ENCODE peak calls at places on chromosomes 3 and 15, in ten cellular contexts. U is Calu3; P is activated effector memory CD4-positive, alpha-beta T cell treated with Interleukin-2 at 50 U/mL for 16 hours; J is NCI-H748 treated with DMSO at 0.1 percent for 48 hours; C is GM06990; X is progenitor cell of endocrine pancreas; Q is GF-D8; Z is endothelial cell; E is tibial nerve; H is AG08396. K is an unnamed sample.

GRCh38 chr3:69777582-69777967 is 38.3 kb downstream of the MITF start:
- DNase-seq in H (no peak), U (no peak), Z (no peak), C (no peak), Q (no peak), X (no peak), E (no peak), P (no peak), J (no peak), K (no peak)

GRCh38 chr15:77107068-77107467 is 36.2 kb upstream of the TSPAN3 start:
- DNase-seq in C (no peak), P (no peak), H (no peak), X (no peak), E (peak), J (no peak), Q (peak), Z (no peak), U (no peak), K (no peak)

GRCh38 chr3:100413619-100414018 is 12.3 kb downstream of the LNP1 start:
- DNase-seq in E (no peak), P (no peak), X (no peak), Z (no peak), U (no peak), J (no peak), Q (no peak), H (no peak), C (no peak), K (no peak)

GRCh38 chr3:14758893-14759292 is 59.9 kb upstream of the FGD5 start:
- DNase-seq in U (no peak), X (no peak), J (no peak), C (no peak), P (no peak), E (no peak), Z (no peak), Q (no peak), H (no peak), K (no peak)

GRCh38 chr3:172840913-172841312 is 90.4 kb downstream of the ECT2 start:
- DNase-seq in H (no peak), U (no peak), C (no peak), P (no peak), Q (no peak), X (no peak), Z (no peak), J (no peak), E (no peak), K (no peak)

GRCh38 chr3:52754373-52754772 is 16.4 kb downstream of the NEK4 start:
- DNase-seq in Q (no peak), J (no peak), P (no peak), X (no peak), U (no peak), C (no peak), Z (no peak), E (no peak), H (no peak), K (no peak)

GRCh38 chr15:51171578-51171932 is 76.8 kb upstream of the TNFAIP8L3 start:
- DNase-seq in H (no peak), Z (no peak), C (no peak), U (no peak), Q (no peak), P (no peak), J (no peak), X (no peak), E (no peak), K (no peak)

GRCh38 chr3:139173372-139174108 is 128.8 kb upstream of the PRR23C start:
- DNase-seq in P (no peak), Z (no peak), H (peak), X (no peak), E (no peak), J (no peak), Q (no peak), C (no peak), U (peak), K (no peak)

GRCh38 chr15:90436952-90437351 is 48.9 kb downstream of the IQGAP1 start:
- DNase-seq in U (no peak), X (no peak), P (no peak), C (no peak), H (no peak), E (no peak), Z (no peak), Q (no peak), J (no peak), K (no peak)

GRCh38 chr3:3087279-3087678 is 22.9 kb downstream of the IL5RA start:
- DNase-seq in U (no peak), Z (no peak), C (no peak), P (no peak), H (no peak), X (no peak), Q (no peak), E (no peak), J (no peak), K (no peak)

GRCh38 chr15:54502416-54503075 is 524.3 kb downstream of the UNC13C start:
- DNase-seq in Q (no peak), Z (no peak), E (no peak), X (no peak), U (no peak), P (no peak), J (no peak), C (no peak), H (no peak), K (no peak)

GRCh38 chr3:53850895-53851294 is 4.5 kb downstream of the IL17RB start:
- DNase-seq in Z (no peak), Q (no peak), E (peak), P (no peak), X (no peak), H (no peak), U (no peak), C (no peak), J (no peak), K (no peak)

GRCh38 chr3:172070269-172070668 is 30.9 kb downstream of the FNDC3B start:
- DNase-seq in Q (no peak), X (no peak), Z (no peak), U (no peak), H (no peak), E (no peak), P (no peak), J (no peak), C (no peak), K (no peak)

GRCh38 chr3:85567074-85567676 is 608.4 kb downstream of the CADM2 start:
- DNase-seq in J (peak), Z (peak), X (no peak), P (no peak), U (peak), Q (peak), C (no peak), H (no peak), E (peak), K (peak)

GRCh38 chr3:110413291-110413690 is 658.3 kb upstream of the NECTIN3 start:
- DNase-seq in X (no peak), J (no peak), H (no peak), E (no peak), Q (no peak), U (no peak), C (no peak), P (no peak), Z (no peak), K (no peak)

GRCh38 chr3:126153695-126154360 is 26.6 kb downstream of the ALDH1L1 start:
- DNase-seq in C (no peak), P (no peak), E (no peak), X (no peak), Q (no peak), U (no peak), Z (no peak), J (no peak), H (peak), K (no peak)

GRCh38 chr3:89256882-89257281 is 149.5 kb downstream of the EPHA3 start:
- DNase-seq in Q (no peak), P (no peak), H (no peak), Z (no peak), U (no peak), E (no peak), X (no peak), C (no peak), J (no peak), K (no peak)

GRCh38 chr15:70451861-70452653 is 311.3 kb downstream of the UACA start:
- DNase-seq in P (peak), E (no peak), C (no peak), J (no peak), H (no peak), Z (no peak), U (no peak), X (peak), Q (peak), K (no peak)

GRCh38 chr15:41116872-41117242 is 777 bp upstream of the INO80 start:
- DNase-seq in H (no peak), X (no peak), P (no peak), U (no peak), Q (no peak), Z (no peak), E (no peak), C (peak), J (no peak), K (no peak)

GRCh38 chr3:170225166-170225565 is 2.9 kb downstream of the PRKCI start:
- DNase-seq in J (no peak), E (no peak), Z (no peak), P (no peak), U (no peak), C (no peak), X (no peak), Q (no peak), H (no peak), K (no peak)

GRCh38 chr15:71239592-71240364 is 124.5 kb downstream of the THSD4 start:
- DNase-seq in X (no peak), H (no peak), Q (no peak), E (no peak), U (no peak), C (no peak), P (no peak), J (no peak), Z (no peak), K (no peak)

GRCh38 chr3:131619821-131620220 is 117.0 kb upstream of the MRPL3 start:
- DNase-seq in X (no peak), H (no peak), Q (no peak), Z (no peak), J (no peak), E (no peak), C (no peak), U (no peak), P (no peak), K (peak)

GRCh38 chr15:92770641-92771040 is 115.1 kb upstream of the FAM174B start:
- DNase-seq in J (no peak), H (no peak), Z (no peak), Q (no peak), P (no peak), C (no peak), E (no peak), U (no peak), X (no peak), K (no peak)

GRCh38 chr3:195247086-195247862 is 23.7 kb downstream of the XXYLT1 start:
- DNase-seq in E (no peak), H (no peak), U (no peak), Q (no peak), J (no peak), C (no peak), P (no peak), X (no peak), Z (no peak), K (no peak)

GRCh38 chr15:77225088-77225487 is 154.2 kb upstream of the TSPAN3 start:
- DNase-seq in Q (no peak), P (no peak), X (no peak), H (no peak), U (no peak), Z (no peak), E (no peak), J (no peak), C (no peak), K (no peak)

GRCh38 chr3:110419096-110419495 is 652.5 kb upstream of the NECTIN3 start:
- DNase-seq in E (no peak), P (no peak), H (no peak), Q (no peak), U (no peak), Z (no peak), X (no peak), C (no peak), J (no peak), K (no peak)

GRCh38 chr3:120791010-120791409 is 48.5 kb downstream of the GTF2E1 start:
- DNase-seq in X (no peak), H (no peak), C (no peak), Z (no peak), E (no peak), P (no peak), J (no peak), U (no peak), Q (no peak), K (no peak)

GRCh38 chr3:118075873-118076272 is 958.8 kb downstream of the IGSF11 start:
- DNase-seq in J (no peak), P (no peak), Q (no peak), Z (no peak), X (no peak), E (no peak), H (no peak), U (no peak), C (no peak), K (no peak)

GRCh38 chr3:43077261-43077660 is 28.6 kb downstream of the POMGNT2 start:
- DNase-seq in U (no peak), Z (no peak), C (no peak), E (no peak), J (no peak), P (no peak), Q (no peak), H (no peak), X (no peak), K (no peak)

GRCh38 chr3:42043116-42043796 is 47.9 kb upstream of the TRAK1 start:
- DNase-seq in X (no peak), J (peak), P (no peak), Z (peak), U (no peak), Q (no peak), C (no peak), H (no peak), E (no peak), K (peak)

GRCh38 chr3:48597408-48597800 is 2.3 kb upstream of the COL7A1 start:
- DNase-seq in H (no peak), U (no peak), P (no peak), J (no peak), X (no peak), Z (no peak), Q (no peak), E (no peak), C (no peak), K (no peak)

GRCh38 chr3:45929042-45929679 is 14.1 kb upstream of the CXCR6 start:
- DNase-seq in Z (peak), P (peak), C (peak), Q (no peak), E (peak), U (peak), X (peak), J (no peak), H (peak), K (no peak)

GRCh38 chr3:129961142-129961541 is 13.4 kb upstream of the TRH start:
- DNase-seq in P (no peak), J (no peak), C (no peak), Z (no peak), U (no peak), E (no peak), Q (no peak), X (no peak), H (no peak), K (no peak)

GRCh38 chr3:181756645-181757044 is 44.9 kb downstream of the SOX2 start:
- DNase-seq in Q (no peak), P (no peak), E (no peak), X (no peak), U (no peak), C (no peak), Z (no peak), H (no peak), J (no peak), K (peak)

GRCh38 chr3:107409365-107409764 is 32.1 kb downstream of the CCDC54 start:
- DNase-seq in H (no peak), E (no peak), P (no peak), Z (no peak), X (no peak), U (no peak), C (no peak), Q (no peak), J (no peak), K (no peak)